ENCODE peak calls at places on chromosomes 11 and 22, in four cellular contexts. J is CD8-positive, alpha-beta memory T cell; D is HFFc6; T is germinal center. N is an unnamed sample.

GRCh38 chr22:25495286-25495685 is 69.2 kb upstream of the GRK3 start:
- DNase-seq in J (no peak), T (no peak), D (no peak), N (no peak)

GRCh38 chr11:119207300-119207570 is 1.1 kb downstream of the CBL start:
- DNase-seq in T (no peak), J (peak), D (peak), N (peak)

GRCh38 chr22:35638408-35638807 is 9.8 kb upstream of the APOL6 start:
- DNase-seq in D (peak), J (no peak), T (no peak), N (no peak)

GRCh38 chr11:78532991-78533861 is 41.4 kb downstream of the NARS2 start:
- DNase-seq in T (peak), D (no peak), J (no peak), N (peak)

GRCh38 chr11:14656536-14657457 is 13.2 kb downstream of the PDE3B start:
- DNase-seq in T (no peak), J (no peak), D (no peak), N (no peak)

GRCh38 chr22:29833392-29833949 is 4.6 kb downstream of the ASCC2 start:
- DNase-seq in D (no peak), J (no peak), T (no peak), N (no peak)

GRCh38 chr11:70120674-70121073 is 42.6 kb downstream of the ANO1 start:
- DNase-seq in J (no peak), D (no peak), T (no peak), N (no peak)

GRCh38 chr11:27209562-27210005 is 153.4 kb downstream of the CCDC34 start:
- DNase-seq in D (peak), J (no peak), T (no peak), N (no peak)

GRCh38 chr22:39703890-39704658 is 133.5 kb downstream of the CACNA1I start:
- DNase-seq in D (no peak), T (no peak), J (no peak), N (no peak)

GRCh38 chr11:63940786-63941185 is 2.0 kb downstream of the NAA40 start:
- DNase-seq in D (no peak), T (peak), J (no peak), N (no peak)

GRCh38 chr11:47912843-47913437 is 64.8 kb upstream of the NUP160 start:
- DNase-seq in D (no peak), T (no peak), J (no peak), N (no peak)

N was measured in MM.1S.